ENCODE peak calls at places on chromosome 1, in ten cellular contexts. X is activated CD4-positive, alpha-beta T cell treated with anti-CD3 and anti-CD28 coated beads for 1 hour; U is A172; F is AG04449; Q is cardiac fibroblast; O is NCI-H748 treated with DMSO at 0.1 percent for 48 hours; V is NCI-H1436; M is anterior cingulate cortex; D is SW480; S is D341Med. W is an unnamed sample.

GRCh38 chr1:232599178-232600041 is 30.5 kb downstream of the SIPA1L2 start:
- DNase-seq in M (no peak), S (no peak), V (peak), Q (no peak), D (peak), F (no peak), O (peak), X (no peak), U (no peak), W (no peak)

GRCh38 chr1:215992620-215993019 is 425.5 kb downstream of the KCTD3 start:
- DNase-seq in D (peak), S (peak), U (peak), Q (peak), O (peak), F (no peak), V (peak), M (no peak), X (no peak), W (no peak)

GRCh38 chr1:222665964-222666363 is 46.3 kb downstream of the AIDA start:
- DNase-seq in X (no peak), Q (peak), V (no peak), M (no peak), U (no peak), O (no peak), S (no peak), F (no peak), D (no peak), W (no peak)

GRCh38 chr1:2132222-2133038 is 62.1 kb downstream of the FAAP20 start:
- DNase-seq in F (no peak), M (peak), Q (peak), V (no peak), X (no peak), S (peak), O (peak), U (peak), D (no peak), W (no peak)

GRCh38 chr1:188317894-188318293 is 1489.1 kb downstream of the PLA2G4A start:
- DNase-seq in S (no peak), V (no peak), U (no peak), F (no peak), Q (no peak), O (no peak), M (no peak), D (no peak), X (no peak), W (no peak)

GRCh38 chr1:33228935-33229487 is 27.3 kb upstream of the ZNF362 start:
- DNase-seq in X (no peak), V (no peak), Q (peak), U (no peak), F (peak), M (no peak), O (no peak), D (no peak), S (peak), W (peak)

GRCh38 chr1:24540906-24541710 is 14.8 kb upstream of the NCMAP start:
- DNase-seq in O (no peak), M (no peak), V (no peak), Q (peak), S (no peak), D (no peak), X (no peak), F (peak), U (peak), W (no peak)

GRCh38 chr1:21216835-21217811 is 40.4 kb upstream of the EIF4G3 start:
- DNase-seq in X (peak), F (no peak), U (no peak), O (no peak), D (peak), M (peak), S (peak), Q (peak), V (peak), W (no peak)

GRCh38 chr1:6208723-6209660 is 3.1 kb downstream of the RNF207 start:
- DNase-seq in D (no peak), Q (peak), O (no peak), U (no peak), M (peak), S (peak), F (no peak), V (no peak), X (no peak), W (peak)

GRCh38 chr1:226662704-226663326 is 76.3 kb downstream of the ITPKB start:
- DNase-seq in D (peak), Q (peak), M (peak), X (peak), U (peak), O (no peak), S (no peak), V (no peak), F (peak), W (peak)

GRCh38 chr1:12040457-12041051 is 21.3 kb downstream of the MIIP start:
- DNase-seq in D (peak), O (no peak), V (peak), Q (peak), U (peak), S (no peak), X (no peak), M (no peak), F (peak), W (no peak)

GRCh38 chr1:221740260-221740830 is 1.5 kb downstream of the DUSP10 start:
- DNase-seq in S (no peak), M (no peak), X (no peak), V (no peak), U (no peak), O (no peak), D (no peak), Q (no peak), F (no peak), W (no peak)

GRCh38 chr1:160415696-160416298 is 15.4 kb downstream of the VANGL2 start:
- DNase-seq in F (no peak), V (no peak), D (no peak), M (no peak), U (no peak), S (no peak), O (no peak), Q (no peak), X (no peak), W (no peak)

GRCh38 chr1:94783342-94784264 is 36.6 kb upstream of the SLC44A3 start:
- DNase-seq in X (no peak), M (peak), V (no peak), O (no peak), S (no peak), U (peak), F (peak), D (no peak), Q (peak), W (peak)

GRCh38 chr1:25820247-25821111 is 725 bp downstream of the MTFR1L start:
- DNase-seq in S (peak), X (peak), M (no peak), D (peak), Q (peak), F (no peak), U (no peak), V (no peak), O (no peak), W (no peak)